ENCODE peak calls at places on chromosomes 13 and 19, in five cellular contexts. One of them, this sample, is unnamed. For H3K4me1, the result is how much of the 10 kb centered on the place peaks cover.

GRCh38 chr19:29442094-29442493 is 83.7 kb upstream of the VSTM2B start:
- DNase-seq in SK-N-SH: no peak
- DNase-seq in suprapubic skin: no peak
- DNase-seq in GM23338: no peak
- DNase-seq in H1: no peak
- DNase-seq in this sample: no peak

GRCh38 chr13:64369121-64369520 is 2861.0 kb downstream of the PCDH9 start:
- DNase-seq in SK-N-SH: no peak
- DNase-seq in suprapubic skin: no peak
- DNase-seq in GM23338: no peak
- DNase-seq in H1: no peak
- DNase-seq in this sample: no peak

GRCh38 chr19:19900124-19900523 is 622 bp upstream of the ZNF93 start:
- DNase-seq in SK-N-SH: peak
- DNase-seq in suprapubic skin: no peak
- DNase-seq in GM23338: peak
- DNase-seq in H1: no peak
- DNase-seq in this sample: no peak

GRCh38 chr13:32587014-32587773 is 942 bp downstream of the PDS5B start:
- DNase-seq in SK-N-SH: peak
- DNase-seq in suprapubic skin: peak
- DNase-seq in GM23338: peak
- DNase-seq in H1: no peak
- DNase-seq in this sample: peak

GRCh38 chr13:48567521-48568331 is 34.8 kb upstream of the RCBTB2 start:
- DNase-seq in SK-N-SH: no peak
- DNase-seq in suprapubic skin: no peak
- DNase-seq in GM23338: no peak
- DNase-seq in H1: no peak
- DNase-seq in this sample: no peak

GRCh38 chr13:57865600-57866294 is 234.2 kb downstream of the PCDH17 start:
- DNase-seq in SK-N-SH: no peak
- DNase-seq in suprapubic skin: no peak
- DNase-seq in GM23338: no peak
- DNase-seq in H1: no peak
- DNase-seq in this sample: no peak

GRCh38 chr13:43107780-43108179 is 84.4 kb downstream of the DNAJC15 start:
- DNase-seq in SK-N-SH: no peak
- DNase-seq in suprapubic skin: no peak
- DNase-seq in GM23338: no peak
- DNase-seq in H1: no peak
- DNase-seq in this sample: no peak

GRCh38 chr13:40798380-40798779 is 9.0 kb downstream of the SLC25A15 start:
- DNase-seq in SK-N-SH: no peak
- DNase-seq in suprapubic skin: no peak
- DNase-seq in GM23338: no peak
- DNase-seq in H1: no peak
- DNase-seq in this sample: no peak

GRCh38 chr19:13613447-13613846 is 107.2 kb upstream of the CACNA1A start:
- DNase-seq in SK-N-SH: no peak
- DNase-seq in suprapubic skin: no peak
- DNase-seq in GM23338: no peak
- DNase-seq in H1: no peak
- DNase-seq in this sample: no peak

GRCh38 chr19:46351241-46352041 is 4.6 kb downstream of the PPP5C start:
- DNase-seq in SK-N-SH: no peak
- DNase-seq in suprapubic skin: peak
- DNase-seq in GM23338: peak
- DNase-seq in H1: no peak
- DNase-seq in this sample: peak

GRCh38 chr13:113315992-113316391 is 19.0 kb downstream of the LAMP1 start:
- DNase-seq in SK-N-SH: peak
- DNase-seq in suprapubic skin: no peak
- DNase-seq in GM23338: no peak
- DNase-seq in H1: no peak
- DNase-seq in this sample: no peak

GRCh38 chr19:57572415-57572947 is 6.2 kb downstream of the ZNF416 start:
- DNase-seq in SK-N-SH: no peak
- DNase-seq in suprapubic skin: no peak
- DNase-seq in GM23338: no peak
- DNase-seq in H1: no peak
- DNase-seq in this sample: no peak

GRCh38 chr19:8481191-8481590 is 21.2 kb downstream of the PRAM1 start:
- DNase-seq in SK-N-SH: no peak
- DNase-seq in suprapubic skin: no peak
- DNase-seq in GM23338: no peak
- DNase-seq in H1: no peak
- DNase-seq in this sample: no peak
- H3K4me1 ChIP-seq in SK-N-SH: under half
- H3K4me1 ChIP-seq in suprapubic skin: under half
- H3K4me1 ChIP-seq in GM23338: under half
- H3K4me1 ChIP-seq in H1: under half
- H3K4me1 ChIP-seq in this sample: under half

DNA sequence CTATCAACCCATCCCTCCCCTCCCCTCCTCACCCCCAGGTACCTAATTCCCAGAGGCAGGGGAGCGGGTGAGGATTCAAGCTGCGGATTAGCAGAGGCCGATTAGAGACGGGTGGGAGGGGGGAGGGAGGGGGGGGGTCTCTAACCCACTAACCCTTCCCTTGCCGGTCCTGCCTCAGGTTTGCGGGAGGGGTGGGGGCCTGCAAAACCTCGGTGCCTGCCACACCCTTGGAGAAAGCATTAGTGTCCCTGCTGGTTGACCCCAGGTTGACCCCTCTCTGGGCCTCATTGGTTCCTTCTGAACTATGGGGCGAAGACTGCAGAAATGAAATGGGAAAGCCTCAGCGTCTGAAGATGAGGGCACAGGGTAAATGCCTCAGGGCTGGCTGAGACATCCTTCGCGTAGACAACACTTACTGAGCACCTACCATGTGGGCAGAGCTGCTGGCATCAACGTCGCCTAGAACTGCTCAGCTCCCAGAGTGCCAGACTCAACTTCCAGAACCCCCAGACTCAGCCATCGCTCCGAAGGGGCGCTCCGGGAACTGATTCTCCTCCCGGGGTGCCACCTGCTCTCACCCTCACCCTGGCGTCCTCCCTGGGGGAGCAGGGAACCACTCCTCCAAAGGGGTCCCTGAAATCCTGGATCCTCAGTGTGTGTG is 8.5 kb upstream of the NFIC start:
- DNase-seq in SK-N-SH: no peak
- DNase-seq in suprapubic skin: no peak
- DNase-seq in GM23338: peak
- DNase-seq in H1: no peak
- DNase-seq in this sample: peak
- H3K4me3 ChIP-seq in SK-N-SH: peak
- H3K4me3 ChIP-seq in suprapubic skin: peak
- H3K4me3 ChIP-seq in GM23338: no peak
- H3K4me3 ChIP-seq in H1: no peak
- H3K4me3 ChIP-seq in this sample: peak

GRCh38 chr13:31048521-31048920 is 113.2 kb downstream of the HSPH1 start:
- DNase-seq in SK-N-SH: no peak
- DNase-seq in suprapubic skin: peak
- DNase-seq in GM23338: peak
- DNase-seq in H1: no peak
- DNase-seq in this sample: no peak

GRCh38 chr13:31049083-31049482 is 112.6 kb downstream of the HSPH1 start:
- DNase-seq in SK-N-SH: no peak
- DNase-seq in suprapubic skin: no peak
- DNase-seq in GM23338: no peak
- DNase-seq in H1: no peak
- DNase-seq in this sample: no peak

GRCh38 chr13:31044658-31045620 is 112.5 kb downstream of the TEX26 start:
- DNase-seq in SK-N-SH: no peak
- DNase-seq in suprapubic skin: peak
- DNase-seq in GM23338: no peak
- DNase-seq in H1: no peak
- DNase-seq in this sample: no peak

GRCh38 chr13:31045621-31046081 is 113.2 kb downstream of the TEX26 start:
- DNase-seq in SK-N-SH: no peak
- DNase-seq in suprapubic skin: no peak
- DNase-seq in GM23338: no peak
- DNase-seq in H1: no peak
- DNase-seq in this sample: peak

GRCh38 chr13:31046711-31047279 is 114.3 kb downstream of the TEX26 start:
- DNase-seq in SK-N-SH: peak
- DNase-seq in suprapubic skin: no peak
- DNase-seq in GM23338: no peak
- DNase-seq in H1: no peak
- DNase-seq in this sample: peak
- TF ChIP-seq POLR2AphosphoS5 in SK-N-SH: no peak
- TF ChIP-seq POLR2AphosphoS5 in suprapubic skin: no peak
- TF ChIP-seq POLR2AphosphoS5 in GM23338: no peak
- TF ChIP-seq POLR2AphosphoS5 in H1: no peak
- TF ChIP-seq POLR2AphosphoS5 in this sample: peak

GRCh38 chr19:1382250-1382649 is 1.5 kb upstream of the NDUFS7 start:
- DNase-seq in SK-N-SH: no peak
- DNase-seq in suprapubic skin: no peak
- DNase-seq in GM23338: no peak
- DNase-seq in H1: no peak
- DNase-seq in this sample: no peak

GRCh38 chr19:1379126-1379905 is 4.4 kb upstream of the NDUFS7 start:
- DNase-seq in SK-N-SH: no peak
- DNase-seq in suprapubic skin: no peak
- DNase-seq in GM23338: no peak
- DNase-seq in H1: no peak
- DNase-seq in this sample: no peak

GRCh38 chr19:1377965-1378785 is 5.5 kb upstream of the NDUFS7 start:
- DNase-seq in SK-N-SH: no peak
- DNase-seq in suprapubic skin: no peak
- DNase-seq in GM23338: no peak
- DNase-seq in H1: no peak
- DNase-seq in this sample: no peak

GRCh38 chr19:1377176-1377964 is 6.3 kb upstream of the NDUFS7 start:
- DNase-seq in SK-N-SH: no peak
- DNase-seq in suprapubic skin: no peak
- DNase-seq in GM23338: no peak
- DNase-seq in H1: no peak
- DNase-seq in this sample: no peak

GRCh38 chr19:1379961-1380489 is 3.7 kb upstream of the NDUFS7 start:
- DNase-seq in SK-N-SH: no peak
- DNase-seq in suprapubic skin: no peak
- DNase-seq in GM23338: no peak
- DNase-seq in H1: no peak
- DNase-seq in this sample: no peak
- H3K4me1 ChIP-seq in SK-N-SH: under half
- H3K4me1 ChIP-seq in suprapubic skin: under half
- H3K4me1 ChIP-seq in GM23338: under half
- H3K4me1 ChIP-seq in H1: under half
- H3K4me1 ChIP-seq in this sample: under half

DNA sequence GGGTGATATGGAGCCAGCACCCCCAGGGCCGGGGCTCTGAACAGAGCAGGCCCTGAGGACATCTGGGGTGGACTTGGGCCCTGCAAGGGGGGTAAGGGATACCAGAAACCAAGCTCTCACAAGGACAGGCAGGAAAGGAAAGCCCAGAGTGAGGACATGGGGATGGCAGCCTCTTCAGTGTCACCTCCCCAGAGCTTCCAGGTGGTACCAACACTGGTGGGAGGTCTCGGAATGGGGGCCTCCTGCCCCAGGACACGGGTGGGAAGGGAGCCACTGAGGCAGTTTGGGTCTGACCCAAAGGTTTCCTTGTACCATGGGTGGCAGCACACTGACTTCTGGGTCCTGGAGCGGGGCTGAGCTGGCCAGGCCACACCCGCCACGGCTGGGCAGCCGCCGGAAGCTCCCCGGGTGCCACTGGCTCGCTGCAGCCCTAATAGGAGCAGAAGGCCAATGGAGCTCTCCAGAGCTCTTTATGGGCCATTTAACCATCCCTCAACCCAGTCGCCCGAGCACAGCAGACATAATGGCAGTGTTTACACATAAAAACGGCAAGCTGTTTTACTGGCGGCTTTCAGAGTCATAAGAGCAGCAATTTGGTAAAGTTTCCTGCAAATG is 59.4 kb downstream of the PEPD start:
- DNase-seq in SK-N-SH: no peak
- DNase-seq in suprapubic skin: peak
- DNase-seq in GM23338: no peak
- DNase-seq in H1: no peak
- DNase-seq in this sample: no peak
- H3K4me3 ChIP-seq in SK-N-SH: no peak
- H3K4me3 ChIP-seq in suprapubic skin: no peak
- H3K4me3 ChIP-seq in GM23338: no peak
- H3K4me3 ChIP-seq in H1: no peak
- H3K4me3 ChIP-seq in this sample: no peak

DNA sequence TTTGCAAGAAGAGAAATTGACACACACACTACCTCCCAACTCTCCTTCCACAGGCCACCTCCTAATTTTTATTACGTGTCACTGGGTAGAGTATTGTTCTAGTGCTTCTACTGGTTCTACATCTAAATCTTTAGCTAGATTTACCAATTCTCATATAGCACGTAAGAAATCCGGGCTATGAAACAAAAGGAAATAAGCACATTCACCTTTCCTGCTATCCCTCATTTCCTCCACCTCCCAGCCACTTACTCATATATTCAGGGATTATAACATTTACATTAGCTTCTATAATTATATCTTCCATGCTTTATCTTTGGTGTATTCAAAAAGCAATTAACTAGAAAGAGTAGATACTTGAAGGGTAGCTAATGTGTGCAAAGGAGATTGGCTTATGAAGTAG is 39.7 kb downstream of the USP12 start:
- DNase-seq in SK-N-SH: no peak
- DNase-seq in suprapubic skin: no peak
- DNase-seq in GM23338: no peak
- DNase-seq in H1: no peak
- DNase-seq in this sample: no peak
- TF ChIP-seq POLR2AphosphoS5 in SK-N-SH: no peak
- TF ChIP-seq POLR2AphosphoS5 in suprapubic skin: no peak
- TF ChIP-seq POLR2AphosphoS5 in GM23338: no peak
- TF ChIP-seq POLR2AphosphoS5 in H1: no peak
- TF ChIP-seq POLR2AphosphoS5 in this sample: no peak

GRCh38 chr13:67045357-67045756 is 184.8 kb downstream of the PCDH9 start:
- DNase-seq in SK-N-SH: no peak
- DNase-seq in suprapubic skin: no peak
- DNase-seq in GM23338: no peak
- DNase-seq in H1: no peak
- DNase-seq in this sample: no peak

GRCh38 chr13:67048084-67048792 is 181.9 kb downstream of the PCDH9 start:
- DNase-seq in SK-N-SH: no peak
- DNase-seq in suprapubic skin: no peak
- DNase-seq in GM23338: no peak
- DNase-seq in H1: no peak
- DNase-seq in this sample: no peak

GRCh38 chr13:67043901-67044300 is 186.2 kb downstream of the PCDH9 start:
- DNase-seq in SK-N-SH: no peak
- DNase-seq in suprapubic skin: no peak
- DNase-seq in GM23338: no peak
- DNase-seq in H1: no peak
- DNase-seq in this sample: no peak

GRCh38 chr13:67036694-67037093 is 193.4 kb downstream of the PCDH9 start:
- DNase-seq in SK-N-SH: peak
- DNase-seq in suprapubic skin: no peak
- DNase-seq in GM23338: no peak
- DNase-seq in H1: no peak
- DNase-seq in this sample: no peak

DNA sequence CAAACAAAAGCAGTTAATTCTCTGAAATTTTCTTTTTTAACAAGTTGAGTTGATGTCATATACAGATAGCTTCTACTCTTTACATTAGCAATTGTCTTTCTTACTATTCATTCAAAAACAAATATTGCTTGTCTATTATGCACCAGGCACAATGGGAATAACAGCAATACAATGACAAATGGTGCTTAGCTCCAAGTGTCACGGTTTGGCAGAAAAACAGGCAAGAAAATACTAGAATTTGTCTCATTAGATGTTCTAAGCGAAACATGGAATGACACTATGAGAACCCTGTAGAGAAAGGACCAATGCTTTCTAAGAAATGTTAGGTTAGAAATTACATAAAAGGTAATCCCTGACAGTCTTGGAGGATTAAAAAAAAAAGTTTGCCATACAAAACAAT is 187.6 kb downstream of the PCDH9 start:
- DNase-seq in SK-N-SH: no peak
- DNase-seq in suprapubic skin: no peak
- DNase-seq in GM23338: no peak
- DNase-seq in H1: no peak
- DNase-seq in this sample: no peak
- H3K4me1 ChIP-seq in SK-N-SH: under half
- H3K4me1 ChIP-seq in suprapubic skin: under half
- H3K4me1 ChIP-seq in GM23338: under half
- H3K4me1 ChIP-seq in H1: under half
- H3K4me1 ChIP-seq in this sample: under half

This sample was measured in sigmoid colon.